ENCODE peak calls at places on chromosomes 4 and X, in four cellular contexts. W is IMR-90, C is H1, V is mesendoderm. D is an unnamed sample.

GRCh38 chrX:132365490-132365889 is 123.3 kb downstream of the MBNL3 start:
- DNase-seq in C (no peak), V (no peak), W (no peak), D (no peak)

GRCh38 chr4:150265806-150266205 is 187.6 kb downstream of the DCLK2 start:
- DNase-seq in W (no peak), V (no peak), C (no peak), D (no peak)

GRCh38 chr4:8144359-8144758 is 14.3 kb downstream of the ABLIM2 start:
- DNase-seq in V (peak; percentile 65), C (no peak), W (no peak), D (peak; percentile 57)

GRCh38 chr4:119729815-119730643 is 101.4 kb upstream of the PDE5A start:
- DNase-seq in V (no peak), W (peak; percentile 98), C (no peak), D (no peak)

GRCh38 chr4:41160010-41160789 is 54.1 kb downstream of the APBB2 start:
- DNase-seq in C (no peak), W (peak; percentile 96), V (peak; percentile 77), D (peak; percentile 53)

GRCh38 chr4:69057620-69058409 is 38.5 kb upstream of the UGT2B7 start:
- DNase-seq in V (peak; percentile 67), W (peak; percentile 25), C (no peak), D (peak; percentile 47)

GRCh38 chrX:37599735-37600134 is 28.3 kb downstream of the LANCL3 start:
- DNase-seq in C (no peak), V (no peak), W (no peak), D (no peak)

GRCh38 chrX:49001521-49002090 is 458 bp downstream of the GRIPAP1 start:
- DNase-seq in W (peak; percentile 36), C (peak; percentile 51), V (peak; percentile 60), D (peak; percentile 50)

GRCh38 chr4:152166567-152166966 is 369.3 kb downstream of the FBXW7 start:
- DNase-seq in C (peak; percentile 68), V (peak; percentile 69), W (no peak), D (no peak)

GRCh38 chrX:8629871-8630270 is 102.1 kb downstream of the ANOS1 start:
- DNase-seq in V (no peak), C (no peak), W (peak; percentile 4), D (no peak)

GRCh38 chr4:32631824-32632223 is 1911.7 kb downstream of the PCDH7 start:
- DNase-seq in W (no peak), C (no peak), V (no peak), D (no peak)

GRCh38 chrX:124555036-124555595 is 208.8 kb downstream of the SH2D1A start:
- DNase-seq in V (peak; percentile 6), C (no peak), W (peak; percentile 68), D (no peak)

GRCh38 chr4:61200195-61200990 is at the start of gene ADGRL3:
- DNase-seq in W (peak; percentile 6), C (peak; percentile 88), V (peak; percentile 94), D (peak; percentile 89)

GRCh38 chrX:151713859-151714258 is 2.0 kb upstream of the FATE1 start:
- DNase-seq in C (peak; percentile 63), V (peak; percentile 55), W (no peak), D (peak; percentile 55)

GRCh38 chr4:125951275-125951887 is 636.6 kb downstream of the FAT4 start:
- DNase-seq in V (no peak), C (no peak), W (peak; percentile 60), D (no peak)

GRCh38 chr4:125801373-125801772 is 486.6 kb downstream of the FAT4 start:
- DNase-seq in V (no peak), W (peak; percentile 4), C (no peak), D (no peak)

GRCh38 chrX:34559325-34559724 is 97.8 kb downstream of the TMEM47 start:
- DNase-seq in C (peak; percentile 50), V (no peak), W (peak; percentile 17), D (peak; percentile 92)

GRCh38 chrX:12811658-12812057 is 20.4 kb downstream of the PRPS2 start:
- DNase-seq in V (no peak), W (no peak), C (no peak), D (no peak)

GRCh38 chrX:76228499-76228898 is 55.6 kb downstream of the PBDC1 start:
- DNase-seq in C (no peak), V (no peak), W (no peak), D (no peak)

GRCh38 chrX:46574337-46574940 is 874 bp downstream of the CHST7 start:
- DNase-seq in V (peak; percentile 45), C (peak; percentile 58), W (no peak), D (peak; percentile 39)

GRCh38 chrX:97616883-97617510 is 733.3 kb downstream of the RPA4 start:
- DNase-seq in C (no peak), V (peak; percentile 16), W (peak; percentile 74), D (no peak)

GRCh38 chr4:35087216-35087615 is 1157.1 kb downstream of the ARAP2 start:
- DNase-seq in V (no peak), C (no peak), W (no peak), D (no peak)

GRCh38 chr4:171947389-171947788 is 134.2 kb downstream of the GALNTL6 start:
- DNase-seq in V (no peak), W (no peak), C (no peak), D (no peak)

GRCh38 chr4:22356996-22357596 is 158.8 kb downstream of the ADGRA3 start:
- DNase-seq in C (no peak), V (peak; percentile 58), W (peak; percentile 32), D (no peak)

GRCh38 chr4:128565565-128566186 is 243.8 kb upstream of the JADE1 start:
- DNase-seq in V (peak; percentile 78), C (peak; percentile 80), W (no peak), D (peak; percentile 83)

GRCh38 chr4:121656269-121656641 is 40.5 kb downstream of the ANXA5 start:
- DNase-seq in W (peak; percentile 79), C (no peak), V (peak; percentile 70), D (peak; percentile 39)

GRCh38 chr4:37628977-37629609 is 57.1 kb downstream of the RELL1 start:
- DNase-seq in C (no peak), V (peak; percentile 33), W (peak; percentile 87), D (no peak)

GRCh38 chrX:71070531-71070930 is 2.4 kb upstream of the SNX12 start:
- DNase-seq in V (no peak), W (no peak), C (no peak), D (no peak)

GRCh38 chrX:118718737-118719136 is 8.7 kb upstream of the IL13RA1 start:
- DNase-seq in V (no peak), C (no peak), W (no peak), D (no peak)
- H4K5ac ChIP-seq in V (no peak overlapping the region), C (no peak overlapping the region), W (no peak overlapping the region), D (no peak overlapping the region)

GRCh38 chrX:663841-664240 is 33.2 kb downstream of the SHOX start:
- DNase-seq in V (no peak), C (no peak), W (no peak), D (no peak)
- H4K5ac ChIP-seq in V (no peak overlapping the region), C (no peak overlapping the region), W (no peak overlapping the region), D (no peak overlapping the region)

GRCh38 chr4:167786504-167786903 is 305.8 kb upstream of the ANXA10 start:
- DNase-seq in V (no peak), W (no peak), C (no peak), D (no peak)

GRCh38 chr4:167787231-167787630 is 305.1 kb upstream of the ANXA10 start:
- DNase-seq in V (no peak), W (no peak), C (no peak), D (no peak)
- H4K5ac ChIP-seq in V (no peak overlapping the region), W (no peak overlapping the region), C (no peak overlapping the region), D (no peak overlapping the region)

GRCh38 chr4:83582289-83582756 is 46.4 kb downstream of the GPAT3 start:
- DNase-seq in W (no peak), C (no peak), V (peak; percentile 8), D (no peak)

GRCh38 chr4:83585982-83586508 is 50.1 kb downstream of the GPAT3 start:
- DNase-seq in V (no peak), W (no peak), C (no peak), D (no peak)

GRCh38 chr4:83581411-83582288 is 45.7 kb downstream of the GPAT3 start:
- DNase-seq in C (no peak), W (no peak), V (no peak), D (no peak)
- H4K5ac ChIP-seq in C (no peak overlapping the region), W (no peak overlapping the region), V (no peak overlapping the region), D (no peak overlapping the region)

DNA sequence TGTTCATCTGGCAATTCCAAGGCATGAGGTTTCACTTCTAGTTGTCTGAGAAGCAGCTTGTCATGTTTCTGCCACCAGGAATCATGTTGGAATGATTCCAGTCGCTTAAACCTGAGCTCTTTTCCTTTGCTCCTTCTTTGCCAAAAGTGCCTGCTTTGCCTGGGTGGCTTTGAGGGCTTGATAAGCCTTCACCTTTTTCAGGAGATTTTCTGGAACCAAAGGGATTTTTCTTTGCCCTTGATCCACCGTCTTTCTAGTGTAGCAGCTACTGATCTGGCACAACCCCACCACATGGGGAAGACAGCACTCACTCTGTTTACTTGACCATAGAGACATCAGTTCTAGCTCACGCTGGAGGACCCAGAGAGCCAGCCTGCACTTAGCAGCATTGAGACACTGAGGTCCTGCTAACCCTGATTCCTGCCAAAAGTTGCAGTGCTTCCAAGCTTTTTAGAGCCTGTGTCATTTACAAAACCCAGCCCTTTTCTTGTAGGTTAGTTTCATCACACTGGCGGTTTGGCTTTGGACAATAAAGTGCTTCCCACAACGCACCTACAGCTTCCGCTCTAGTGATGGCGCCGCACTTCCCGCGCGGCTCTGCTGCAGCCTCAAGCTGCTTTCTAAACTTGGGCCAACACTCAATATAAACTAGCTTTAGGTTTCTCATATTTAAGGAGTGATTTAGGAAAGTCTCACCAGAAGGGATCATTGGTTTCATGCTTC is 7.3 kb upstream of the CCNI start:
- DNase-seq in W (no peak), V (no peak), C (no peak), D (no peak)
- H4K5ac ChIP-seq in W (no peak overlapping the region), V (no peak overlapping the region), C (no peak overlapping the region), D (no peak overlapping the region)

GRCh38 chr4:122847931-122848330 is 21.3 kb downstream of the FGF2 start:
- DNase-seq in C (no peak), V (no peak), W (no peak), D (no peak)

GRCh38 chr4:122854444-122854843 is 27.8 kb downstream of the FGF2 start:
- DNase-seq in W (no peak), C (no peak), V (no peak), D (no peak)

GRCh38 chr4:122855491-122855890 is 28.9 kb downstream of the FGF2 start:
- DNase-seq in W (no peak), V (no peak), C (no peak), D (no peak)

GRCh38 chr4:122854860-122855259 is 28.2 kb downstream of the FGF2 start:
- DNase-seq in C (no peak), V (no peak), W (no peak), D (no peak)

DNA sequence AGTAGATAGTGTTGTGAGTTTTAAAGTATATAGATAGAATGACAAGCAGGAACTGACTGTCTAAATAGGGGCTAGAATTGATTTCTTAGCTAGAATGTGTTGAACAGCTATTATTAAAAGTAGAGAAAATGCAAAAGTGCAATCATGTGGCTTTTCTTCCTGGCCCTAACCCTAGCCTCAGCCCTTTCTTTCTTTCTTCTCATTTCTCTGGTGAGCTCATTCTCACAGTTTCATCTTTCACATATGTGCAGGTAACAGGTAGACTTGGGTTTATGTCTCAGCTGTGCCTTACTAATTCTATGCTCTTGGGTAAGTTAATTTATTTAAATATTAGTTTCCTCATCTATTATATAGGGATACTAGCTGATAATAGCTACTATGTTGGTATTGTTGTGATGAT is 24.9 kb downstream of the FGF2 start:
- DNase-seq in V (no peak), W (no peak), C (no peak), D (no peak)
- H4K5ac ChIP-seq in V (no peak overlapping the region), W (no peak overlapping the region), C (no peak overlapping the region), D (no peak overlapping the region)

GRCh38 chr4:17497890-17498523 is 13.9 kb downstream of the QDPR start:
- DNase-seq in V (no peak), C (no peak), W (peak; percentile 13), D (no peak)
- H4K5ac ChIP-seq in V (no peak overlapping the region), C (no peak overlapping the region), W (no peak overlapping the region), D (no peak overlapping the region)

GRCh38 chr4:173332021-173332487 is 2.1 kb downstream of the HMGB2 start:
- DNase-seq in C (no peak), V (no peak), W (peak; percentile 16), D (no peak)
- H4K5ac ChIP-seq in C (no peak overlapping the region), V (no peak overlapping the region), W (no peak overlapping the region), D (no peak overlapping the region)

D was measured in H9.